ENCODE peak calls at places on chromosome 20, in six cellular contexts. T, Z, A, X, R and N are unnamed samples.

GRCh38 chr20:3720068-3720467 is 7.7 kb upstream of the SIGLEC1 start:
- DNase-seq in T (no peak), R (no peak), A (no peak), X (no peak), Z (no peak), N (no peak)

GRCh38 chr20:47237715-47238114 is 118.8 kb downstream of the ZMYND8 start:
- DNase-seq in A (no peak), T (no peak), R (no peak), X (no peak), Z (no peak), N (no peak)

GRCh38 chr20:21074605-21075336 is 31.4 kb downstream of the LINC00237 start:
- DNase-seq in Z (no peak), R (no peak), X (peak; percentile 29), T (no peak), A (no peak), N (no peak)

GRCh38 chr20:1397710-1398109 is 4.9 kb upstream of the FKBP1A start:
- DNase-seq in Z (no peak), R (no peak), T (no peak), A (no peak), X (no peak), N (no peak)

GRCh38 chr20:61924858-61925554 is 140.7 kb downstream of the TAF4 start:
- DNase-seq in T (no peak), A (no peak), Z (no peak), R (no peak), X (no peak), N (no peak)

GRCh38 chr20:9458075-9458818 is 56.1 kb upstream of the LAMP5 start:
- DNase-seq in X (no peak), T (no peak), A (no peak), R (peak; percentile 18), Z (peak; percentile 59), N (no peak)

GRCh38 chr20:745683-746301 is 22.5 kb downstream of the SLC52A3 start:
- DNase-seq in A (no peak), X (no peak), T (no peak), R (no peak), Z (no peak), N (no peak)

GRCh38 chr20:47776639-47777038 is 8.6 kb downstream of the SULF2 start:
- DNase-seq in A (no peak), X (no peak), Z (no peak), R (no peak), T (no peak), N (no peak)

GRCh38 chr20:51687071-51687470 is 81.1 kb downstream of the ATP9A start:
- DNase-seq in A (no peak), Z (no peak), X (no peak), R (no peak), T (no peak), N (no peak)

GRCh38 chr20:44057698-44058675 is 129.0 kb downstream of the JPH2 start:
- DNase-seq in T (no peak), X (no peak), A (no peak), R (no peak), Z (no peak), N (no peak)

GRCh38 chr20:56574531-56575142 is 41.6 kb downstream of the FAM209B start:
- DNase-seq in Z (no peak), A (no peak), X (no peak), T (no peak), R (no peak), N (no peak)

GRCh38 chr20:38900606-38901005 is 25.6 kb upstream of the FAM83D start:
- DNase-seq in R (no peak), X (no peak), Z (no peak), T (no peak), A (peak; percentile 14), N (no peak)

GRCh38 chr20:56247954-56248782 is at the start of gene MC3R:
- DNase-seq in T (peak; percentile 52), A (no peak), Z (peak; percentile 68), R (peak; percentile 32), X (peak; percentile 2), N (no peak)

GRCh38 chr20:37526839-37527637 is 638 bp downstream of the BLCAP start:
- DNase-seq in T (peak; percentile 49), R (no peak), A (no peak), Z (no peak), X (no peak), N (no peak)

GRCh38 chr20:1933465-1933870 is 38.3 kb downstream of the SIRPA start:
- DNase-seq in R (peak; percentile 25), A (no peak), T (peak; percentile 76), Z (no peak), X (no peak), N (no peak)

GRCh38 chr20:3204124-3204794 is at the start of gene DDRGK1:
- DNase-seq in X (peak; percentile 19), Z (peak; percentile 85), T (peak; percentile 96), R (peak; percentile 95), A (peak; percentile 94), N (peak; percentile 26)

GRCh38 chr20:10671850-10672578 is 1.8 kb downstream of the JAG1 start:
- DNase-seq in R (peak; percentile 78), T (peak; percentile 48), A (peak; percentile 77), Z (no peak), X (no peak), N (no peak)

GRCh38 chr20:47453167-47453782 is 48.4 kb upstream of the NCOA3 start:
- DNase-seq in Z (peak; percentile 85), X (no peak), A (no peak), R (no peak), T (no peak), N (peak; percentile 66)

GRCh38 chr20:56506103-56506502 is 18.4 kb upstream of the FAM209A start:
- DNase-seq in X (no peak), Z (no peak), A (no peak), R (no peak), T (no peak), N (no peak)

GRCh38 chr20:38152175-38153010 is 12.7 kb downstream of the TGM2 start:
- DNase-seq in Z (peak; percentile 44), T (peak; percentile 91), A (peak; percentile 81), X (peak; percentile 87), R (peak; percentile 82), N (no peak)

GRCh38 chr20:46121531-46121930 is 3.4 kb downstream of the CD40 start:
- DNase-seq in Z (no peak), A (no peak), R (no peak), X (no peak), T (no peak), N (no peak)

GRCh38 chr20:1895674-1896496 is 678 bp downstream of the SIRPA start:
- DNase-seq in R (peak; percentile 33), Z (no peak), X (no peak), T (no peak), A (no peak), N (no peak)

GRCh38 chr20:41275181-41275793 is 42.2 kb downstream of the ZHX3 start:
- DNase-seq in T (no peak), A (no peak), R (no peak), Z (no peak), X (no peak), N (no peak)

GRCh38 chr20:24700166-24700860 is 230.9 kb downstream of the SYNDIG1 start:
- DNase-seq in Z (no peak), R (no peak), A (no peak), X (no peak), T (no peak), N (no peak)

GRCh38 chr20:36467076-36467999 is 74.0 kb upstream of the MYL9 start:
- DNase-seq in A (peak; percentile 65), R (peak; percentile 83), X (no peak), T (no peak), Z (no peak), N (no peak)

GRCh38 chr20:63177134-63177784 is 38.7 kb downstream of the YTHDF1 start:
- DNase-seq in X (no peak), R (no peak), Z (no peak), T (peak; percentile 69), A (no peak), N (no peak)
- TF ChIP-seq CTCF in X (no peak), R (no peak), Z (no peak), T (no peak), A (no peak), N (no peak)

GRCh38 chr20:50515471-50516106 is 5.4 kb downstream of the PTPN1 start:
- DNase-seq in R (no peak), Z (no peak), T (no peak), A (no peak), X (no peak), N (no peak)
- H3K4me3 ChIP-seq in R (no peak overlapping the region), Z (no peak overlapping the region), T (no peak overlapping the region), A (no peak overlapping the region), X (no peak overlapping the region), N (peak overlapping the region; percentile 97)

DNA sequence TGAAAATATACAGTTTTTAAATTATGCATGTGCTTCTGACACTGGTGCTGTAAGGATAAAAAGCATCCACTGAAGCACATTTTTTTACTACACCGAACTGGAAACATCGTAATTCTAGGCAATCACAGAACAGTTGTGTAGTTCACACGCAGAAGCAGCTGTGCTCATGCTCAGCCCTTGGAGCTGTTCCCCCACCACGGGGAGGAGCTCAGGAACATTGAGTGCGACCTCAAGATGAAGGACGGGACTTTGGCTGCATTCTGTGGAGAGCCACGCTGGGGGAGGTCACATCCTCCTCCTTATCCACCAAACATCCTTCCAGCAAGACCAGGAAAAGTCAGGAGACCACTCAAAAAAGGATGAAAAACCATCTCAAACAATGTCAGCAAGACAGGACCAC is 466.2 kb upstream of the CDH4 start:
- DNase-seq in A (no peak), Z (no peak), T (no peak), X (no peak), R (no peak), N (no peak)
- TF ChIP-seq CTCF in A (no peak), Z (no peak), T (no peak), X (no peak), R (no peak), N (no peak)

DNA sequence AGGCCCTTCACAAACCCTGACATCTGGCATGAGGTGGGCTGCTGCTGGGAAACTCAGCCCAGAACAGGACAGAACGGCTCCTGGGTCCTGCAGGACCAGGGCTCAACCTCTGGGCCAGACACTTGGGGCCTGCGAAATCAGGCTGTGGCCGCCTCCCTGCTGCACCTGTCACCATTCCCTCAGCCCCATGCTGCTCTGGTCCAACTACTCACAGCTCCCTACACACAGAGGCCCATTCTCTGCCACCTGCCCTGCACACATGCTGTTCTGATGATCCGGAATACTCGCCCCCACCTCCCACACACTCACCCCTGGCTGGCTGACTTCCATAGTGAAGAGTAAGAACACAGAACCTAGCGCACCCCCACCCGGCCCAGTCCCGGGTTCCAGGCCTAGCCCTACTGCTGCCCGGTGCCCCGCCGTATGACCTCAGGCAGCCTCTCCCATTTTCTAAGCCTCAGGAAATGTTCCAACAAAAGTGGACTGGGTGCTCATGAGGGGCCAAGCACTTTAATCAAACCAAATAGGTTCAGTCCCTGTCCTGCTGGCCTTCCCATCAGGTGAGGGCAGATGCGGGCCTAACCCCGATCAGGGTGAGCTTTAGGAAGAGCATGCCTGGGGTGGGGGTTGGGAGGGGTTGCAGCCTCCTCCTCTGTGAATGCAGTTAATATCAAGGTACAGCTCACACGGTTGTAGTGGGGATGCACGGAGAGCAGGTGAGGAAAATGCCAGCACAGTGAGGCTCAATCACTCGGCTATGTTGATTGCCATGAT is 3.9 kb downstream of the PEDS1 start:
- DNase-seq in R (no peak), X (no peak), T (no peak), A (no peak), Z (no peak), N (no peak)
- H3K4me3 ChIP-seq in R (no peak overlapping the region), X (no peak overlapping the region), T (no peak overlapping the region), A (no peak overlapping the region), Z (no peak overlapping the region), N (no peak overlapping the region)